ENCODE peak calls at places on chromosome 12, in five cellular contexts. D, R, Q, I and L are unnamed samples.

GRCh38 chr12:130080205-130080604 is 82.1 kb upstream of the FZD10 start:
- DNase-seq in D (no peak), R (no peak), Q (no peak), I (no peak), L (no peak)

GRCh38 chr12:47886471-47887240 is 18.1 kb downstream of the VDR start:
- DNase-seq in D (no peak), R (no peak), Q (no peak), I (no peak), L (no peak)

GRCh38 chr12:125050446-125050845 is 14.8 kb upstream of the AACS start:
- DNase-seq in D (no peak), R (no peak), Q (no peak), I (no peak), L (no peak)

GRCh38 chr12:56947633-56948535 is 9.5 kb downstream of the RDH16 start:
- DNase-seq in D (no peak), R (no peak), Q (no peak), I (no peak), L (peak; percentile 53)

GRCh38 chr12:39824505-39825198 is 205.0 kb upstream of the ABCD2 start:
- DNase-seq in D (no peak), R (no peak), Q (no peak), I (peak; percentile 30), L (no peak)

GRCh38 chr12:127722651-127723050 is 544.3 kb upstream of the TMEM132C start:
- DNase-seq in D (no peak), R (no peak), Q (no peak), I (no peak), L (no peak)

GRCh38 chr12:119047641-119048040 is 66.3 kb downstream of the SRRM4 start:
- DNase-seq in D (no peak), R (no peak), Q (no peak), I (no peak), L (no peak)

GRCh38 chr12:131129839-131130238 is 176.1 kb downstream of the ADGRD1 start:
- DNase-seq in D (peak; percentile 28), R (peak; percentile 6), Q (no peak), I (no peak), L (no peak)

GRCh38 chr12:42744539-42745156 is 155.1 kb upstream of the PRICKLE1 start:
- DNase-seq in D (no peak), R (no peak), Q (no peak), I (peak; percentile 91), L (no peak)

GRCh38 chr12:58639323-58639934 is 280.9 kb downstream of the LRIG3 start:
- DNase-seq in D (no peak), R (no peak), Q (no peak), I (peak; percentile 26), L (no peak)

GRCh38 chr12:93080452-93080851 is 151.4 kb upstream of the EEA1 start:
- DNase-seq in D (no peak), R (no peak), Q (no peak), I (no peak), L (no peak)

DNA sequence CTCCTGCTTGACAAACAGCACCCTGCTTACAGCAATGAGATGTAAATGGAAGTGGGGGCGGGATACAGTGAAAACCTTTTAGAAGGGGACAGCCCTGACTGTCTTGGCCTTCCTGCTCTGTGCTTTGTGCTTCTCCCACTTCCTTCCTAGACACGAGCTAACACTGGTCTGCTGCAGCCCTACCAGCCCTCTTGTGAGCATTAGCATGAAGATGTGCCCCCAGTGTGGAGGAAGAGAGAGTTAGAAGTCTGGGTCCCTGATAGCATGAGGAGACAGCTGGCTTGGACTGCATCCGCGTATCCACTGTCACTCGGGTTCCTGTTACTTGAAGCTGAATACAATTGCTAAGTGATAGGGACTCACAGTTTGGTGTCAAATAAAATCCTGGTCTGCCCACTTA is 248.0 kb upstream of the SOX5 start:
- DNase-seq in D (no peak), R (no peak), Q (no peak), I (no peak), L (no peak)
- H3K4me3 ChIP-seq in D (no peak overlapping the region), R (no peak overlapping the region), Q (no peak overlapping the region), I (no peak overlapping the region), L (no peak overlapping the region)

GRCh38 chr12:132451172-132451835 is 38.6 kb upstream of the FBRSL1 start:
- DNase-seq in D (no peak), R (no peak), Q (no peak), I (no peak), L (no peak)
- H3K4me3 ChIP-seq in D (no peak overlapping the region), R (no peak overlapping the region), Q (no peak overlapping the region), I (no peak overlapping the region), L (no peak overlapping the region)

GRCh38 chr12:68804654-68805591 is 3.1 kb upstream of the MDM2 start:
- DNase-seq in D (no peak), R (no peak), Q (no peak), I (no peak), L (no peak)

GRCh38 chr12:68805592-68806120 is 2.3 kb upstream of the MDM2 start:
- DNase-seq in D (no peak), R (no peak), Q (no peak), I (peak; percentile 72), L (no peak)

GRCh38 chr12:68808388-68809189 is 612 bp downstream of the MDM2 start:
- DNase-seq in D (peak; percentile 91), R (peak; percentile 71), Q (peak; percentile 84), I (peak; percentile 100), L (peak; percentile 94)

GRCh38 chr12:68807576-68808387 is at the start of gene MDM2:
- DNase-seq in D (peak; percentile 93), R (peak; percentile 95), Q (peak; percentile 98), I (peak; percentile 87), L (peak; percentile 98)

DNA sequence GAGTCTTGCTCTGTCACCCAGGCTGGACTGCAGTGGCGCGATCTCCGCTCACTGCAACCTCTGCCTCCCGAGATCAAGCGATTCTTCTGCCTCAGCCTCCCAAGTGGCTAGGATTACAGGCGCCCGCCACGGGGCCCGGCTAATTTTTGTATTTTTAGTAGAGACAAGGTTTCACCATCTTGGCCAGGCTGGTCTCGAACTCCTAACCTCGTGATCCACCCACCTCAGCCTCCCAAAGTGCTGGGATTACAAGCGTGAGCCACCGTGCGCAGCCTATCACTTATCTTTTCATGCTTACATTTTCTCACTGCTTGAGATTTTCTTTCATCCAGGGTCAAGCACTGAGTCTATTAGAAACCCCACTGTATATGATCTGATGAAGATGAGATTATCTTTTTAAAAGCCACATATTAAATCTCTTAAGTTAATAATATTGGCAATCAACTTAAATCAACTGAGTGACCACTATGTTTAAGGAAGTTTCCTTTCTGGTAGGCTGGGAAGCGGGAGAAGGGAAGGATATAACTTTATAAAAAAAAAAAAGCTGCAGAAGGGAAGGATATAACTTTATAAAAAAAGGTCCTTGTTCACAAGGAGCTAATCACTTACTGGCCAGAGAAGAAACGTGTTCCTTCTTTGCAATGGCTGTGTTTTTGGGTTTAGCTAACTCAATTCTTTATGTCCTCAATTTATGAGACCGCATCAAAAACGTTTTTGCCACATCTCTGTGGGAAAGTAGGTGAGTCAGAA is 1.3 kb upstream of the MDM2 start:
- DNase-seq in D (no peak), R (no peak), Q (no peak), I (no peak), L (no peak)
- H3K4me3 ChIP-seq in D (peak overlapping the region; percentile 99), R (peak overlapping the region; percentile 98), Q (peak overlapping the region; percentile 93), I (no peak overlapping the region), L (peak overlapping the region; percentile 85)

GRCh38 chr12:65949009-65949623 is 124.8 kb downstream of the HMGA2 start:
- DNase-seq in D (no peak), R (no peak), Q (no peak), I (no peak), L (no peak)
- H3K4me3 ChIP-seq in D (no peak overlapping the region), R (no peak overlapping the region), Q (no peak overlapping the region), I (no peak overlapping the region), L (no peak overlapping the region)

GRCh38 chr12:54016478-54016964 is 7.7 kb downstream of the HOXC8 start:
- DNase-seq in D (peak; percentile 59), R (no peak), Q (peak; percentile 51), I (no peak), L (no peak)

GRCh38 chr12:54017027-54017788 is 8.4 kb downstream of the HOXC8 start:
- DNase-seq in D (peak; percentile 66), R (no peak), Q (peak; percentile 86), I (no peak), L (no peak)

GRCh38 chr12:54018608-54018984 is 9.6 kb upstream of the HOXC6 start:
- DNase-seq in D (peak; percentile 80), R (no peak), Q (peak; percentile 86), I (no peak), L (no peak)

GRCh38 chr12:54019111-54019811 is 9.0 kb upstream of the HOXC6 start:
- DNase-seq in D (peak; percentile 63), R (no peak), Q (peak; percentile 63), I (no peak), L (no peak)

GRCh38 chr12:54017845-54018607 is 9.2 kb downstream of the HOXC8 start:
- DNase-seq in D (peak; percentile 98), R (peak; percentile 64), Q (peak; percentile 96), I (peak; percentile 44), L (no peak)
- H3K4me3 ChIP-seq in D (peak overlapping the region; percentile 69), R (peak overlapping the region; percentile 46), Q (peak overlapping the region; percentile 77), I (peak overlapping the region; percentile 41), L (peak overlapping the region; percentile 62)

GRCh38 chr12:122807651-122808050 is 27.6 kb upstream of the HIP1R start:
- DNase-seq in D (no peak), R (no peak), Q (no peak), I (no peak), L (no peak)

GRCh38 chr12:122811777-122812176 is 23.5 kb upstream of the HIP1R start:
- DNase-seq in D (no peak), R (no peak), Q (no peak), I (no peak), L (no peak)

GRCh38 chr12:122819209-122819805 is 15.9 kb upstream of the HIP1R start:
- DNase-seq in D (no peak), R (no peak), Q (no peak), I (no peak), L (no peak)

GRCh38 chr12:122813310-122813713 is 21.9 kb upstream of the HIP1R start:
- DNase-seq in D (no peak), R (no peak), Q (no peak), I (no peak), L (no peak)
- H3K4me3 ChIP-seq in D (no peak overlapping the region), R (no peak overlapping the region), Q (no peak overlapping the region), I (no peak overlapping the region), L (no peak overlapping the region)

GRCh38 chr12:67531051-67531450 is 117.5 kb upstream of the DYRK2 start:
- DNase-seq in D (no peak), R (no peak), Q (no peak), I (peak; percentile 42), L (peak; percentile 60)
- H3K4me3 ChIP-seq in D (no peak overlapping the region), R (no peak overlapping the region), Q (no peak overlapping the region), I (no peak overlapping the region), L (no peak overlapping the region)

GRCh38 chr12:49223122-49223521 is 34.2 kb upstream of the TUBA1A start:
- DNase-seq in D (no peak), R (no peak), Q (no peak), I (no peak), L (no peak)
- H3K4me3 ChIP-seq in D (no peak overlapping the region), R (no peak overlapping the region), Q (no peak overlapping the region), I (no peak overlapping the region), L (no peak overlapping the region)